ENCODE peak calls at places on chromosomes 7 and 10, in nine cellular contexts. T is CD8-positive, alpha-beta T cell; D is GM13977; C is astrocyte; G is cardiac muscle cell; B is omental fat pad; P is endothelial cell; R is astrocyte of the spinal cord; Y is AG04449. K is an unnamed sample.

GRCh38 chr7:97200043-97200442 is 82.5 kb downstream of the SDHAF3 start:
- DNase-seq in T (no peak), D (no peak), C (no peak), G (no peak), B (no peak), P (no peak), R (no peak), Y (no peak), K (no peak)

GRCh38 chr10:74778436-74779094 is 47.8 kb upstream of the KAT6B start:
- DNase-seq in T (no peak), D (no peak), C (no peak), G (no peak), B (no peak), P (no peak), R (no peak), Y (no peak), K (no peak)

GRCh38 chr7:28075674-28076358 is 104.8 kb downstream of the JAZF1 start:
- DNase-seq in T (no peak), D (no peak), C (peak; percentile 52), G (peak; percentile 42), B (no peak), P (no peak), R (no peak), Y (no peak), K (no peak)

GRCh38 chr7:142776206-142776844 is 5.6 kb downstream of the PRSS2 start:
- DNase-seq in T (no peak), D (no peak), C (peak; percentile 91), G (no peak), B (no peak), P (no peak), R (peak; percentile 92), Y (no peak), K (no peak)

GRCh38 chr10:25561761-25562160 is 372.3 kb upstream of the MYO3A start:
- DNase-seq in T (no peak), D (no peak), C (no peak), G (no peak), B (no peak), P (no peak), R (no peak), Y (no peak), K (no peak)

GRCh38 chr7:67344481-67345193 is 348.0 kb downstream of the TYW1 start:
- DNase-seq in T (no peak), D (no peak), C (no peak), G (no peak), B (no peak), P (no peak), R (no peak), Y (no peak), K (no peak)

GRCh38 chr10:101552445-101552844 is 35.6 kb downstream of the POLL start:
- DNase-seq in T (no peak), D (no peak), C (no peak), G (no peak), B (no peak), P (no peak), R (no peak), Y (no peak), K (no peak)

GRCh38 chr7:94445696-94446194 is 51.0 kb downstream of the COL1A2 start:
- DNase-seq in T (no peak), D (no peak), C (no peak), G (no peak), B (no peak), P (no peak), R (no peak), Y (no peak), K (no peak)

GRCh38 chr10:85851300-85851699 is 515.3 kb downstream of the GRID1 start:
- DNase-seq in T (no peak), D (no peak), C (peak; percentile 75), G (no peak), B (no peak), P (no peak), R (peak; percentile 58), Y (no peak), K (peak; percentile 11)

GRCh38 chr10:47024399-47025252 is 113.4 kb downstream of the PTPN20 start:
- DNase-seq in T (peak; percentile 61), D (peak; percentile 85), C (peak; percentile 14), G (peak; percentile 80), B (no peak), P (peak; percentile 69), R (peak; percentile 28), Y (no peak), K (peak; percentile 85)

GRCh38 chr10:114877301-114877644 is 55.7 kb downstream of the FHIP2A start:
- DNase-seq in T (no peak), D (no peak), C (no peak), G (no peak), B (no peak), P (no peak), R (no peak), Y (no peak), K (no peak)
- TF ChIP-seq CTCF in T (no peak), D (no peak), C (no peak), G (no peak), B (no peak), P (no peak), R (no peak), Y (no peak), K (no peak)

DNA sequence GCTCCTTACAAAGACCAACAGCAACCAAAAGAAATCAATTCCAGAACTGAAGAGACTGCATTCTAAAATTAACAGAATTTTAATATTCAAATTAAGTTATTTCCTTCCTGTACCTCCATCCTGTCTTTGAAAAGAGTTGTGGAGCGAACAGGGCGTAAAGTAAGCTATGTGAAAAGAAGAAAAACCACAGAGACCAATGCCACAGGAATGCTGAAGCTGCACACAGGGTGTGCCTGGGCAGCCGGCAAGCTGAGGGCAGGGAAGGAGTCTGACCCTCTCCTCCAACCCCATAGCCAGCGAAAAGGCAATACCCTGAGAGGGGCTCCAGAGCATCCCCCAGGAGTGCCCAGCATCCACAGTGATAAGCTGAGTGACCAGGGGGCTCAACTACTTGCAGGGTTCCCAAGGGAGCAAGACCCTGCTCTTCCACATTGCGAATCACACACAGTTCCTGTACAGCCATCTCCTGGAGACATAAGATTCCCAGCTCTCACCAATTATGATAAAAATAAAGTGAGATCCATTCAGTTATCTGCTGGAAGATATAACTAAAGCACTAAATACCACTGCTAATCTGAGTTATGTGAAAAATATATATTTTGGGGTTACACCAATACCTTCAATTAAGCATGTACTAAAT is 93.8 kb downstream of the PARD3 start:
- DNase-seq in T (no peak), D (no peak), C (peak; percentile 79), G (no peak), B (no peak), P (no peak), R (peak; percentile 85), Y (no peak), K (peak; percentile 62)
- TF ChIP-seq CTCF in T (no peak), D (no peak), C (no peak), G (no peak), B (no peak), P (no peak), R (no peak), Y (no peak), K (no peak)

DNA sequence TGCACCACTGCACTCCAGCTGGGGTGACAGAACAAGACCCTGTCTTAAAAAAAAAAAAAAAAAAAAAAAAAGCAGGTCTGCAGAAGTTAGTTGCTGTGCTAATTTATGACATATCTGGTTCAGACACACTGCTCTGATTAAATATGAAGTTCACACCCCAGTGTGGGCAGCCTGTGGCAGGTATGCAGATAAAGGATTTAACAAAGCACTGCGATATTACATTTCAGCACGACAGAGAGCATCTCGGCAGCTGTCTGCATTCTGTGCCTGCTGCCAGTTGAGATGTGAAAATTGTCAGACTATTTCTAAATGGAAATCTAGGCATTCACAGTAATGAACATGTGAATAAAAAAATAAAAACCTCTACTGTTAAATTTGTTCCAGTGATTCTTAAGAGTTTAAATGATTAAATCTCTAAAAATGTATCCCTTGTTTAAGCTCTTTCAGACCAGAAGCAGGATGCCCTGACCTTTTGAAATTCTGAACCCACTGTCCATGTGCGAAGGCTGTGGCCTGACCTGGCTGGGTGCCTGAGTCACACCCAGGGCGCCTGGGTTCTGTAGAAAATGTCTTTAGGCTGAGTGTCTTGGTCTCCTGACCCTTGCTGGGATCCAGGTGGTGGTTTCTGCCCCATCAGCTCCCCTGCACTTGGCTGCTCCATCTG is 272.9 kb downstream of the WDR37 start:
- DNase-seq in T (no peak), D (no peak), C (no peak), G (no peak), B (no peak), P (no peak), R (no peak), Y (no peak), K (no peak)
- TF ChIP-seq CTCF in T (no peak), D (no peak), C (no peak), G (no peak), B (no peak), P (no peak), R (no peak), Y (no peak), K (no peak)

DNA sequence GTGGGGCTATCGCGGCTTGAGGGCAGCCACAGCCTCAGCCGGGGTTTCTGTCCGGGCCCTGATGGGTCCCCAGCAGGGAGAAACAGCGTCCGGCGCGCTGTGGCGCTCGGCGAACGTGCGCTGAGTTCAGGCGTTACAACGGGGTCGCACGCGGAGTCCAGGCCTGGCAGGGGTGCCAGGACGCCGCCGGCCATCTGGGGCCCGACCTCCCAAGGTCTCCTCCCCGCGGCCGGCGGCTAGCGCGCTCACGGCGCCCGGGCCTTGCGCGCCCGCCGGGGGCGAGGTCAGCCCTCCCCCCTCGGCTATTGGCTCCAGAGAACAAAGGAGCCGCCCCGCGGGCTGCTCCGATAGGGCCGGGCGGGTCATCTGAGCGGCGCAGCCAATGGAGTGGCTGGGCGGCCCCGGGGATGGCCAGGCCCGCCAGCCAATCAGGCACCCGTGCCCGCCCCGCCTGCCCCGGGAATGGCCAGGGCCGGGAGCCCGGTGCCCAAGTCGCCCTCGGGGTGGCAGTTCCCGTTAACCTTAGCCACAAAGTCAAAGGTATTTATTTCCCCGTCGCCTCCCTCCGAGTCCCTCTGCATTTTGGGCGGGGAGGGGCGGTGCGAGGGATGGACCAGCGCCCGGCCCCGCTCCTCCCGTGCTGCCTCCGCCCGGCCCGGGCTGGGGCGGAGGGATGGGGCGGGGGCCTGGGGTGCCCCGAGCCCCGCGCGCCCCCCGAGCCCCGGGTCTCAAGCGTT is at the start of gene ZNF775:
- DNase-seq in T (peak; percentile 91), D (peak; percentile 100), C (peak; percentile 78), G (peak; percentile 98), B (peak; percentile 85), P (peak; percentile 96), R (peak; percentile 95), Y (peak; percentile 45), K (peak; percentile 97)
- TF ChIP-seq CTCF in T (no peak), D (no peak), C (no peak), G (no peak), B (no peak), P (no peak), R (no peak), Y (no peak), K (no peak)

DNA sequence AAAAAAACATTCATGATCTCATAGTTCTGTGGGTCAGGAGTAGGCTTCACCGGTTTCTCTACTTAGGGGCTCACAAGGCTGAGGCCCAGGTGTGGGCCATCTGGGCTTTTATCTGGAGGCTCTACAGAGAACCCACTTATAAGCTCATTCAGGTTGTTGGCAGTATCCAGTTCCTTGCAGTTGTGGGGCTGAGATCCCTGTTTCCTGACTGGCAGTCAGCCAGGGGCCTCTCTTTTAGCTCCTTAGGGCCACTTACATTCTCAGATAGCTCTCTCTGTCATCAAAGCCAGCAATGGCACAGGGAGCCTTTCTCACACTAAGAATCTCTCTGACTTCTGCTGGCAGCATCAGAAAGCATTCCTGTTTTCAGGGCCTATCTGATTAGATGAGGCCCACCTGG is 18.2 kb upstream of the HECTD2 start:
- DNase-seq in T (no peak), D (no peak), C (no peak), G (peak; percentile 86), B (no peak), P (no peak), R (no peak), Y (no peak), K (no peak)
- TF ChIP-seq CTCF in T (no peak), D (no peak), C (no peak), G (no peak), B (no peak), P (no peak), R (no peak), Y (no peak), K (no peak)

GRCh38 chr7:34748244-34749039 is 90.4 kb downstream of the NPSR1 start:
- DNase-seq in T (no peak), D (no peak), C (peak; percentile 60), G (no peak), B (no peak), P (no peak), R (peak; percentile 71), Y (no peak), K (peak; percentile 97)
- TF ChIP-seq CTCF in T (no peak), D (no peak), C (no peak), G (no peak), B (no peak), P (no peak), R (no peak), Y (no peak), K (no peak)